ENCODE peak calls at places on chromosome 21, in four cellular contexts. Y is upper lobe of right lung, M is nephron progenitor cell, O is AG09319. T is an unnamed sample.

GRCh38 chr21:46667735-46668380 is 32.4 kb downstream of the PRMT2 start:
- DNase-seq in Y (no peak), M (peak), O (no peak), T (peak)

GRCh38 chr21:36381841-36382589 is 3.2 kb upstream of the CHAF1B start:
- DNase-seq in Y (no peak), M (no peak), O (no peak), T (no peak)

GRCh38 chr21:36205962-36206361 is 49.3 kb downstream of the DOP1B start:
- DNase-seq in Y (no peak), M (no peak), O (no peak), T (no peak)

GRCh38 chr21:14712121-14712520 is 166.0 kb upstream of the SAMSN1 start:
- DNase-seq in Y (no peak), M (no peak), O (no peak), T (no peak)

GRCh38 chr21:46598563-46599250 is 6.2 kb downstream of the S100B start:
- DNase-seq in Y (no peak), M (no peak), O (no peak), T (no peak)

GRCh38 chr21:33874161-33874560 is 41.4 kb downstream of the ATP5PO start:
- DNase-seq in Y (peak), M (no peak), O (no peak), T (no peak)

GRCh38 chr21:35713914-35714313 is 346.4 kb downstream of the SETD4 start:
- DNase-seq in Y (no peak), M (no peak), O (no peak), T (no peak)

GRCh38 chr21:36481639-36482038 is 1.7 kb upstream of the CLDN14 start:
- DNase-seq in Y (no peak), M (no peak), O (no peak), T (no peak)

GRCh38 chr21:43291347-43291950 is 122.6 kb downstream of the CRYAA start:
- DNase-seq in Y (peak), M (no peak), O (no peak), T (no peak)

GRCh38 chr21:29407571-29407970 is 108.8 kb downstream of the BACH1 start:
- DNase-seq in Y (no peak), M (no peak), O (no peak), T (no peak)

GRCh38 chr21:34093083-34093482 is 19.7 kb downstream of the MRPS6 start:
- DNase-seq in Y (no peak), M (no peak), O (no peak), T (no peak)

GRCh38 chr21:21045538-21045937 is 47.3 kb downstream of the NCAM2 start:
- DNase-seq in Y (no peak), M (no peak), O (no peak), T (no peak)

GRCh38 chr21:27371688-27372331 is 404.9 kb upstream of the ADAMTS5 start:
- DNase-seq in Y (no peak), M (no peak), O (no peak), T (no peak)

GRCh38 chr21:43953028-43953427 is 59.1 kb upstream of the TRAPPC10 start:
- DNase-seq in Y (no peak), M (no peak), O (no peak), T (no peak)

GRCh38 chr21:43352568-43353281 is 74.2 kb downstream of the SIK1 start:
- DNase-seq in Y (no peak), M (no peak), O (no peak), T (no peak)

GRCh38 chr21:46471514-46471913 is 12.8 kb downstream of the DIP2A start:
- DNase-seq in Y (no peak), M (no peak), O (no peak), T (no peak)

GRCh38 chr21:43188181-43188580 is 19.4 kb downstream of the CRYAA start:
- DNase-seq in Y (peak), M (no peak), O (no peak), T (no peak)

GRCh38 chr21:16213518-16213917 is 483.7 kb downstream of the USP25 start:
- DNase-seq in Y (no peak), M (no peak), O (no peak), T (no peak)

GRCh38 chr21:28439852-28440251 is 552.8 kb downstream of the LTN1 start:
- DNase-seq in Y (no peak), M (no peak), O (no peak), T (no peak)

GRCh38 chr21:46604975-46605758 is at the start of gene S100B:
- DNase-seq in Y (peak), M (no peak), O (no peak), T (peak)

GRCh38 chr21:26798856-26799751 is 46.1 kb downstream of the ADAMTS1 start:
- DNase-seq in Y (no peak), M (no peak), O (no peak), T (no peak)

GRCh38 chr21:27817902-27818623 is 851.2 kb upstream of the ADAMTS5 start:
- DNase-seq in Y (no peak), M (no peak), O (no peak), T (no peak)

GRCh38 chr21:35565204-35565611 is 495.1 kb downstream of the SETD4 start:
- DNase-seq in Y (no peak), M (no peak), O (no peak), T (no peak)

GRCh38 chr21:28657576-28657975 is 335.1 kb downstream of the LTN1 start:
- DNase-seq in Y (no peak), M (no peak), O (no peak), T (no peak)

GRCh38 chr21:33434770-33435360 is 31.7 kb downstream of the IFNGR2 start:
- DNase-seq in Y (no peak), M (no peak), O (peak), T (no peak)

GRCh38 chr21:28856588-28857250 is 136.0 kb downstream of the LTN1 start:
- DNase-seq in Y (no peak), M (peak), O (no peak), T (no peak)

GRCh38 chr21:21200939-21201610 is 202.9 kb downstream of the NCAM2 start:
- DNase-seq in Y (no peak), M (no peak), O (no peak), T (no peak)

GRCh38 chr21:21238882-21239400 is 240.7 kb downstream of the NCAM2 start:
- DNase-seq in Y (no peak), M (no peak), O (no peak), T (no peak)

DNA sequence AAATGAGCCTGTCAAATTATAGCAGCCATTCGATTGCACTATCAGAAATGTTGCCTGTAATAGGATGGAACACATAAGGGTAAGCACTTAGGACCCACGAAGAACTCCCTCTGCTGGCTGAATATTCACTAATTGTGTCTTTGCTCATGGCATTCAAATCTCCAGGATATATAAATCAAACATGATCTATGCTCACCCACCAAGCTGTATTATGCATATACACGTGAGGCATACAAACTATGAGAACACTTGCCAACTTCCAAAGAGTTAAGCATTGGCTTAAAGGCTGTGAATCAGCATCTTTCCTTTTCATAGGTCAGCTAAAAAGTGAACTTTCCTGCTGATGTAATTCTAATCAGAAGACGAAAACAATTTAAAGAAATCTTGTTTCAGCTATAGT is 34.5 kb downstream of the TMPRSS15 start:
- DNase-seq in Y (no peak), M (no peak), O (no peak), T (no peak)
- TF ChIP-seq CTCF in Y (no peak), M (peak), O (no peak), T (peak)

GRCh38 chr21:42094811-42095210 is 23.7 kb downstream of the UMODL1 start:
- DNase-seq in Y (no peak), M (no peak), O (no peak), T (no peak)
- TF ChIP-seq CTCF in Y (no peak), M (no peak), O (no peak), T (no peak)

GRCh38 chr21:32096411-32096810 is 182.4 kb downstream of the MIS18A start:
- DNase-seq in Y (no peak), M (peak), O (no peak), T (no peak)
- TF ChIP-seq CTCF in Y (no peak), M (peak), O (peak), T (peak)

GRCh38 chr21:45095505-45095904 is 21.1 kb downstream of the ADARB1 start:
- DNase-seq in Y (no peak), M (no peak), O (no peak), T (no peak)
- TF ChIP-seq CTCF in Y (no peak), M (no peak), O (no peak), T (no peak)

GRCh38 chr21:25313891-25314646 is 293.2 kb downstream of the MRPL39 start:
- DNase-seq in Y (no peak), M (no peak), O (peak), T (no peak)
- TF ChIP-seq CTCF in Y (peak), M (no peak), O (peak), T (peak)

GRCh38 chr21:41043008-41043407 is 125.0 kb upstream of the BACE2 start:
- DNase-seq in Y (no peak), M (no peak), O (no peak), T (no peak)

GRCh38 chr21:41048636-41049035 is 119.3 kb upstream of the BACE2 start:
- DNase-seq in Y (no peak), M (no peak), O (no peak), T (no peak)

GRCh38 chr21:41048141-41048540 is 119.8 kb upstream of the BACE2 start:
- DNase-seq in Y (no peak), M (no peak), O (no peak), T (no peak)

GRCh38 chr21:41045534-41046268 is 122.3 kb upstream of the BACE2 start:
- DNase-seq in Y (no peak), M (peak), O (no peak), T (peak)
- TF ChIP-seq CTCF in Y (peak), M (peak), O (no peak), T (peak)

GRCh38 chr21:37915941-37916794 is at the start of gene KCNJ6:
- DNase-seq in Y (peak), M (peak), O (no peak), T (peak)
- TF ChIP-seq CTCF in Y (peak), M (peak), O (peak), T (peak)

GRCh38 chr21:17554619-17555472 is 42.0 kb downstream of the CXADR start:
- DNase-seq in Y (no peak), M (no peak), O (no peak), T (no peak)
- TF ChIP-seq CTCF in Y (peak), M (peak), O (peak), T (no peak)

GRCh38 chr21:41280115-41280919 is 36.3 kb upstream of the FAM3B start:
- DNase-seq in Y (no peak), M (no peak), O (peak), T (no peak)

GRCh38 chr21:41282412-41282811 is 34.2 kb upstream of the FAM3B start:
- DNase-seq in Y (no peak), M (no peak), O (no peak), T (no peak)

GRCh38 chr21:41283211-41283818 is 33.3 kb upstream of the FAM3B start:
- DNase-seq in Y (no peak), M (peak), O (peak), T (no peak)
- TF ChIP-seq CTCF in Y (peak), M (peak), O (peak), T (peak)

GRCh38 chr21:37564341-37564923 is 197.9 kb downstream of the DYRK1A start:
- DNase-seq in Y (peak), M (no peak), O (peak), T (no peak)
- TF ChIP-seq CTCF in Y (no peak), M (no peak), O (no peak), T (no peak)